ENCODE peak calls at places on chromosomes 5 and 9, in six cellular contexts. O is anterior cingulate cortex; C is cortex of kidney; E is CD8-positive, alpha-beta T cell; J is central memory CD4-positive, alpha-beta T cell; U is HEK293T. G is an unnamed sample.

GRCh38 chr5:69467442-69468225 is 25.0 kb upstream of the OCLN start:
- DNase-seq in O (no peak), C (no peak), E (no peak), J (no peak), U (no peak), G (no peak)

GRCh38 chr9:137218754-137219271 is 3.2 kb downstream of the RNF208 start:
- DNase-seq in O (no peak), C (no peak), E (no peak), J (no peak), U (no peak), G (no peak)

GRCh38 chr5:110377411-110378392 is 348.8 kb downstream of the TMEM232 start:
- DNase-seq in O (no peak), C (no peak), E (no peak), J (no peak), U (no peak), G (no peak)

GRCh38 chr9:129281506-129282145 is 103.6 kb upstream of the IER5L start:
- DNase-seq in O (no peak), C (no peak), E (no peak), J (no peak), U (no peak), G (no peak)

GRCh38 chr9:88437210-88438146 is 49.2 kb downstream of the SPIN1 start:
- DNase-seq in O (no peak), C (no peak), E (no peak), J (no peak), U (no peak), G (no peak)

GRCh38 chr9:6525326-6526040 is 112.5 kb downstream of the UHRF2 start:
- DNase-seq in O (no peak), C (no peak), E (no peak), J (no peak), U (no peak), G (no peak)

GRCh38 chr5:102483736-102484135 is 15.1 kb downstream of the SLCO6A1 start:
- DNase-seq in O (no peak), C (no peak), E (no peak), J (no peak), U (no peak), G (no peak)

GRCh38 chr5:7756453-7756852 is 94.5 kb downstream of the CFAP90 start:
- DNase-seq in O (no peak), C (no peak), E (no peak), J (no peak), U (no peak), G (no peak)

GRCh38 chr5:125453011-125453410 is 706.6 kb upstream of the ZNF608 start:
- DNase-seq in O (no peak), C (no peak), E (no peak), J (no peak), U (no peak), G (no peak)

GRCh38 chr5:172187118-172188032 is 649 bp downstream of the STK10 start:
- DNase-seq in O (no peak), C (peak; percentile 15), E (peak; percentile 48), J (peak; percentile 68), U (peak; percentile 55), G (peak; percentile 34)

GRCh38 chr5:119300311-119300670 is 55.5 kb upstream of the TNFAIP8 start:
- DNase-seq in O (no peak), C (no peak), E (no peak), J (no peak), U (no peak), G (no peak)

GRCh38 chr5:146394486-146394885 is 52.6 kb upstream of the TCERG1 start:
- DNase-seq in O (no peak), C (no peak), E (no peak), J (no peak), U (no peak), G (no peak)

GRCh38 chr5:110478899-110479298 is 247.6 kb downstream of the TMEM232 start:
- DNase-seq in O (no peak), C (no peak), E (no peak), J (no peak), U (no peak), G (no peak)

GRCh38 chr5:1414311-1415058 is 30.8 kb downstream of the SLC6A3 start:
- DNase-seq in O (peak; percentile 10), C (no peak), E (no peak), J (no peak), U (no peak), G (no peak)

GRCh38 chr9:85723220-85723619 is 18.5 kb downstream of the AGTPBP1 start:
- DNase-seq in O (no peak), C (no peak), E (peak; percentile 59), J (peak; percentile 69), U (no peak), G (peak; percentile 60)

GRCh38 chr5:40171971-40172370 is 507.7 kb upstream of the PTGER4 start:
- DNase-seq in O (no peak), C (no peak), E (no peak), J (no peak), U (no peak), G (no peak)

GRCh38 chr5:141951341-141951781 is 6.6 kb downstream of the PCDH12 start:
- DNase-seq in O (no peak), C (no peak), E (no peak), J (no peak), U (peak; percentile 74), G (no peak)

GRCh38 chr9:90408659-90409058 is 234.0 kb downstream of the DIRAS2 start:
- DNase-seq in O (no peak), C (no peak), E (no peak), J (no peak), U (no peak), G (no peak)

GRCh38 chr5:78056053-78056452 is 238.4 kb downstream of the AP3B1 start:
- DNase-seq in O (no peak), C (no peak), E (no peak), J (no peak), U (no peak), G (no peak)

GRCh38 chr9:126513159-126514036 is 100.3 kb upstream of the LMX1B start:
- DNase-seq in O (no peak), C (no peak), E (no peak), J (no peak), U (no peak), G (no peak)

GRCh38 chr9:104227108-104227507 is 133.0 kb downstream of the SMC2 start:
- DNase-seq in O (no peak), C (no peak), E (no peak), J (no peak), U (no peak), G (no peak)

GRCh38 chr5:109855056-109855455 is 165.3 kb downstream of the MAN2A1 start:
- DNase-seq in O (no peak), C (no peak), E (no peak), J (no peak), U (no peak), G (no peak)

GRCh38 chr5:16794381-16794913 is 141.6 kb downstream of the MYO10 start:
- DNase-seq in O (no peak), C (no peak), E (no peak), J (no peak), U (no peak), G (no peak)

GRCh38 chr5:149680810-149681221 is 49.3 kb upstream of the PPARGC1B start:
- DNase-seq in O (peak; percentile 19), C (no peak), E (no peak), J (no peak), U (no peak), G (no peak)

GRCh38 chr5:121152411-121152810 is 688.3 kb downstream of the PRR16 start:
- DNase-seq in O (no peak), C (no peak), E (no peak), J (no peak), U (no peak), G (no peak)

GRCh38 chr9:114446036-114446435 is 58.3 kb upstream of the AKNA start:
- DNase-seq in O (no peak), C (no peak), E (no peak), J (no peak), U (no peak), G (no peak)

GRCh38 chr5:8691221-8691620 is 822.3 kb downstream of the MTRR start:
- DNase-seq in O (no peak), C (no peak), E (no peak), J (no peak), U (no peak), G (no peak)

GRCh38 chr5:140000332-140000731 is 42.8 kb downstream of the NRG2 start:
- DNase-seq in O (no peak), C (no peak), E (no peak), J (no peak), U (no peak), G (no peak)

GRCh38 chr9:8486095-8486494 is 686.5 kb upstream of the DMAC1 start:
- DNase-seq in O (no peak), C (no peak), E (no peak), J (no peak), U (peak; percentile 10), G (no peak)

G was measured in neural crest cell.